ENCODE peak calls at places on chromosomes 16 and 17, in four cellular contexts. One of them, this sample, is unnamed.

GRCh38 chr17:2222901-2223616 is 80.5 kb downstream of the SMG6 start:
- DNase-seq in H1: no peak
- DNase-seq in GM12878: peak
- DNase-seq in K562: no peak
- DNase-seq in this sample: no peak

GRCh38 chr17:40903129-40903847 is 18.2 kb upstream of the KRT20 start:
- DNase-seq in H1: no peak
- DNase-seq in GM12878: no peak
- DNase-seq in K562: peak
- DNase-seq in this sample: peak

GRCh38 chr16:75471723-75472634 is 7.5 kb upstream of the TMEM170A start:
- DNase-seq in H1: no peak
- DNase-seq in GM12878: no peak
- DNase-seq in K562: peak
- DNase-seq in this sample: peak

GRCh38 chr16:69741951-69742904 is 12.5 kb downstream of the NOB1 start:
- DNase-seq in H1: no peak
- DNase-seq in GM12878: no peak
- DNase-seq in K562: no peak
- DNase-seq in this sample: no peak

GRCh38 chr16:13148836-13149235 is 247.4 kb downstream of the SHISA9 start:
- DNase-seq in H1: no peak
- DNase-seq in GM12878: no peak
- DNase-seq in K562: no peak
- DNase-seq in this sample: no peak

GRCh38 chr17:58313815-58314705 is 14.5 kb downstream of the TSPOAP1 start:
- DNase-seq in H1: no peak
- DNase-seq in GM12878: no peak
- DNase-seq in K562: no peak
- DNase-seq in this sample: no peak

GRCh38 chr16:27745348-27745747 is 195.4 kb downstream of the KATNIP start:
- DNase-seq in H1: no peak
- DNase-seq in GM12878: no peak
- DNase-seq in K562: no peak
- DNase-seq in this sample: peak

GRCh38 chr16:56262148-56262878 is 71.0 kb downstream of the GNAO1 start:
- DNase-seq in H1: no peak
- DNase-seq in GM12878: no peak
- DNase-seq in K562: peak
- DNase-seq in this sample: no peak

GRCh38 chr17:74426551-74427047 is 5.3 kb upstream of the GPRC5C start:
- DNase-seq in H1: no peak
- DNase-seq in GM12878: no peak
- DNase-seq in K562: no peak
- DNase-seq in this sample: no peak

GRCh38 chr16:87358696-87359095 is 24.9 kb downstream of the FBXO31 start:
- DNase-seq in H1: no peak
- DNase-seq in GM12878: no peak
- DNase-seq in K562: no peak
- DNase-seq in this sample: no peak

GRCh38 chr17:52027620-52028019 is 130.9 kb downstream of the CA10 start:
- DNase-seq in H1: no peak
- DNase-seq in GM12878: no peak
- DNase-seq in K562: no peak
- DNase-seq in this sample: no peak

GRCh38 chr16:67926181-67926742 is 5.4 kb downstream of the CTRL start:
- DNase-seq in H1: no peak
- DNase-seq in GM12878: no peak
- DNase-seq in K562: no peak
- DNase-seq in this sample: no peak

GRCh38 chr16:31201511-31202401 is 804 bp downstream of the PYCARD start:
- DNase-seq in H1: no peak
- DNase-seq in GM12878: no peak
- DNase-seq in K562: peak
- DNase-seq in this sample: no peak

GRCh38 chr16:59164461-59164860 is 430.3 kb upstream of the GOT2 start:
- DNase-seq in H1: no peak
- DNase-seq in GM12878: no peak
- DNase-seq in K562: no peak
- DNase-seq in this sample: no peak

GRCh38 chr17:49691086-49691676 is 13.3 kb upstream of the SPOP start:
- DNase-seq in H1: no peak
- DNase-seq in GM12878: no peak
- DNase-seq in K562: no peak
- DNase-seq in this sample: no peak

GRCh38 chr16:30953511-30954124 is 3.9 kb upstream of the SETD1A start:
- DNase-seq in H1: peak
- DNase-seq in GM12878: no peak
- DNase-seq in K562: no peak
- DNase-seq in this sample: peak

GRCh38 chr16:81293909-81294802 is 20.6 kb upstream of the GAN start:
- DNase-seq in H1: no peak
- DNase-seq in GM12878: no peak
- DNase-seq in K562: no peak
- DNase-seq in this sample: no peak

GRCh38 chr17:32878211-32878610 is 1.3 kb upstream of the MYO1D start:
- DNase-seq in H1: no peak
- DNase-seq in GM12878: no peak
- DNase-seq in K562: no peak
- DNase-seq in this sample: no peak

GRCh38 chr17:12282056-12282455 is 261.4 kb downstream of the MAP2K4 start:
- DNase-seq in H1: no peak
- DNase-seq in GM12878: no peak
- DNase-seq in K562: no peak
- DNase-seq in this sample: no peak

GRCh38 chr16:28140788-28141618 is 70.8 kb downstream of the XPO6 start:
- DNase-seq in H1: no peak
- DNase-seq in GM12878: peak
- DNase-seq in K562: no peak
- DNase-seq in this sample: peak

GRCh38 chr16:17296412-17296811 is 174.3 kb downstream of the XYLT1 start:
- DNase-seq in H1: no peak
- DNase-seq in GM12878: no peak
- DNase-seq in K562: no peak
- DNase-seq in this sample: no peak

GRCh38 chr17:38585056-38585804 is 20.5 kb downstream of the SRCIN1 start:
- DNase-seq in H1: no peak
- DNase-seq in GM12878: no peak
- DNase-seq in K562: peak
- DNase-seq in this sample: peak

GRCh38 chr17:38583176-38583575 is 22.6 kb downstream of the SRCIN1 start:
- DNase-seq in H1: no peak
- DNase-seq in GM12878: no peak
- DNase-seq in K562: no peak
- DNase-seq in this sample: no peak

GRCh38 chr17:38585805-38586529 is 19.8 kb downstream of the SRCIN1 start:
- DNase-seq in H1: no peak
- DNase-seq in GM12878: no peak
- DNase-seq in K562: no peak
- DNase-seq in this sample: no peak

GRCh38 chr17:38583833-38584349 is 21.9 kb downstream of the SRCIN1 start:
- DNase-seq in H1: no peak
- DNase-seq in GM12878: no peak
- DNase-seq in K562: no peak
- DNase-seq in this sample: no peak

DNA sequence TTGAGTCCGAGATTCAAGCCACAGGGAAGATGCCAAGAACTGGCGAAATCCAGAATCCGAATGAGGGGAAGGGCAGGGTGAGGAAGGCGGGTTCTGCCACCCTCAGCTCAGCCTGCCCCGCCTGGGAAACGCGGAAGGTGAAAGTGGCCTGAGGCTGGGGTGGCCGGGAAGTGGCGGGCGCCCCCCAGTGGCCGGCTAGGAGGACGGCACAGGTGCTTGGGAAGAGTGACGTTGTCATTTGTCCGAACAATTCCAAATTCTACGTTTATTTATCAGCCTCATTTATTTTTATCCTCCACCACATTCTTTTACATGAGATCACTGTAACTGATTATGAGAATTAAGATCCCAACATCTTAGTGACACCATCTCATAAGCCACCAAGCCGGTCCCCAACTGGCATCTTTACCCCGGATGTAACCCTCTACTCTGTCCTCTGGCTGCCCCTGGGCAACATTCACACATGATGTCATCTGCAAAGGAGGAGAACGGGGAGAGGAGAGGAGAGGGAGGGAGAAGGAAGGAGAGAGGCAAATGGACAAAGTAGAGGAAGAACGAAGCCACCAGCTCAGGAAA is 21.3 kb downstream of the SRCIN1 start:
- DNase-seq in H1: no peak
- DNase-seq in GM12878: no peak
- DNase-seq in K562: peak
- DNase-seq in this sample: peak
- TF ChIP-seq HDAC6 in H1: no peak
- TF ChIP-seq HDAC6 in GM12878: no peak
- TF ChIP-seq HDAC6 in K562: no peak
- TF ChIP-seq HDAC6 in this sample: no peak

GRCh38 chr16:88634141-88634993 is 4.0 kb upstream of the IL17C start:
- DNase-seq in H1: no peak
- DNase-seq in GM12878: peak
- DNase-seq in K562: peak
- DNase-seq in this sample: no peak
- TF ChIP-seq KDM1A in H1: no peak
- TF ChIP-seq KDM1A in GM12878: no peak
- TF ChIP-seq KDM1A in K562: no peak
- TF ChIP-seq KDM1A in this sample: no peak

GRCh38 chr17:59762022-59762825 is 54.8 kb downstream of the VMP1 start:
- DNase-seq in H1: no peak
- DNase-seq in GM12878: no peak
- DNase-seq in K562: no peak
- DNase-seq in this sample: no peak

GRCh38 chr17:59760164-59760563 is 52.7 kb downstream of the VMP1 start:
- DNase-seq in H1: no peak
- DNase-seq in GM12878: no peak
- DNase-seq in K562: no peak
- DNase-seq in this sample: no peak

GRCh38 chr17:59762826-59763374 is 55.4 kb downstream of the VMP1 start:
- DNase-seq in H1: no peak
- DNase-seq in GM12878: no peak
- DNase-seq in K562: no peak
- DNase-seq in this sample: no peak

GRCh38 chr17:59763861-59764260 is 56.4 kb downstream of the VMP1 start:
- DNase-seq in H1: no peak
- DNase-seq in GM12878: no peak
- DNase-seq in K562: no peak
- DNase-seq in this sample: peak

DNA sequence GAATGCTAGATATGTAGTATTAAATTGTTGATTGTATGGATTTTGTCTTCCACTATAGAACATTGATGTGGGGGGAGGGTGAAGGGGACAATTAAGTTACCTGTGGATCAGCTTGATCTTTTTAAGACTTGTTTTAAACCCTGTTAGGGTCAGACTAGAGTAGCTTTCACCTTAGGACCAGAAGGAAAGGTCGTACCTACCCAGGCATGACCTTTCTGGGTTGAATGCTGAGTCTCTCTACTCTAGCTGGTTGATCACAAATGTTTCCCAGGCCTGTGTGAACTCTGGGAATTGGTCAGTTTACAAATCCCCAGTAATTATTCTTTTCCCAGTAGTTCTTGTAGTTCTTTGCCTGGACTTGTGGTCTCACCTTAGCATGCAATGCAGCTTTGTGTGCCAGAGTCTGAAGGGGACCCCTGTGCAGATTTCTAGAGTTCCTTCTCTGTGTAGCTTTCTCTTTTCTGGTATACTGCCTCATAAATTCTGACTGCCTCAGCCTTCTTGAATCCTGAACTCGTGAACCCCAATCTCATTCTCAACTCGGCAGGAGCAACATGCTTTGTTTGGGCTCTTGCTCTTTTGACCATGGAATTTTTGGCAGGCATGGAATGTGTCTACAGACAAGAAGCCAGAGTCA is 54.0 kb downstream of the VMP1 start:
- DNase-seq in H1: no peak
- DNase-seq in GM12878: no peak
- DNase-seq in K562: no peak
- DNase-seq in this sample: peak
- TF ChIP-seq HDAC6 in H1: no peak
- TF ChIP-seq HDAC6 in GM12878: no peak
- TF ChIP-seq HDAC6 in K562: no peak
- TF ChIP-seq HDAC6 in this sample: no peak

GRCh38 chr17:82280537-82280936 is 7.0 kb upstream of the CSNK1D start:
- DNase-seq in H1: no peak
- DNase-seq in GM12878: no peak
- DNase-seq in K562: no peak
- DNase-seq in this sample: no peak

GRCh38 chr17:82281502-82282238 is 8.2 kb upstream of the CSNK1D start:
- DNase-seq in H1: no peak
- DNase-seq in GM12878: peak
- DNase-seq in K562: no peak
- DNase-seq in this sample: no peak

GRCh38 chr17:82278786-82279379 is 5.4 kb upstream of the CSNK1D start:
- DNase-seq in H1: no peak
- DNase-seq in GM12878: no peak
- DNase-seq in K562: no peak
- DNase-seq in this sample: no peak

GRCh38 chr17:82282239-82283207 is 9.0 kb upstream of the CSNK1D start:
- DNase-seq in H1: no peak
- DNase-seq in GM12878: no peak
- DNase-seq in K562: no peak
- DNase-seq in this sample: no peak

GRCh38 chr17:82281076-82281475 is 7.6 kb upstream of the CSNK1D start:
- DNase-seq in H1: no peak
- DNase-seq in GM12878: no peak
- DNase-seq in K562: no peak
- DNase-seq in this sample: no peak
- TF ChIP-seq KDM1A in H1: no peak
- TF ChIP-seq KDM1A in GM12878: no peak
- TF ChIP-seq KDM1A in K562: no peak
- TF ChIP-seq KDM1A in this sample: no peak

GRCh38 chr17:47905221-47905733 is 9.2 kb downstream of the SP2 start:
- DNase-seq in H1: no peak
- DNase-seq in GM12878: no peak
- DNase-seq in K562: no peak
- DNase-seq in this sample: peak
- TF ChIP-seq HDAC6 in H1: no peak
- TF ChIP-seq HDAC6 in GM12878: no peak
- TF ChIP-seq HDAC6 in K562: no peak
- TF ChIP-seq HDAC6 in this sample: no peak

GRCh38 chr16:89315791-89316581 is 98.5 kb downstream of the ZNF778 start:
- DNase-seq in H1: no peak
- DNase-seq in GM12878: peak
- DNase-seq in K562: no peak
- DNase-seq in this sample: peak

GRCh38 chr16:89314357-89314756 is 96.9 kb downstream of the ZNF778 start:
- DNase-seq in H1: no peak
- DNase-seq in GM12878: no peak
- DNase-seq in K562: no peak
- DNase-seq in this sample: no peak

GRCh38 chr16:89313583-89313982 is 96.1 kb downstream of the ZNF778 start:
- DNase-seq in H1: no peak
- DNase-seq in GM12878: no peak
- DNase-seq in K562: no peak
- DNase-seq in this sample: no peak

GRCh38 chr16:89315271-89315670 is 97.8 kb downstream of the ZNF778 start:
- DNase-seq in H1: no peak
- DNase-seq in GM12878: no peak
- DNase-seq in K562: no peak
- DNase-seq in this sample: no peak

GRCh38 chr16:89314858-89315257 is 97.4 kb downstream of the ZNF778 start:
- DNase-seq in H1: no peak
- DNase-seq in GM12878: no peak
- DNase-seq in K562: no peak
- DNase-seq in this sample: no peak
- TF ChIP-seq KDM1A in H1: no peak
- TF ChIP-seq KDM1A in GM12878: no peak
- TF ChIP-seq KDM1A in K562: no peak
- TF ChIP-seq KDM1A in this sample: no peak

GRCh38 chr17:67133161-67133560 is 88.8 kb downstream of the CACNG1 start:
- DNase-seq in H1: no peak
- DNase-seq in GM12878: no peak
- DNase-seq in K562: no peak
- DNase-seq in this sample: no peak
- TF ChIP-seq HDAC6 in H1: no peak
- TF ChIP-seq HDAC6 in GM12878: no peak
- TF ChIP-seq HDAC6 in K562: no peak
- TF ChIP-seq HDAC6 in this sample: no peak